ENCODE peak calls at places on chromosomes 3 and 15, in nine cellular contexts. Z is fibroblast of lung, F is astrocyte of the cerebellum, C is cardiac fibroblast, A is GM06990, M is AG09309, X is vagina, Y is tibial artery, D is keratinocyte. Q is an unnamed sample.

GRCh38 chr3:9600597-9600996 is 47.0 kb upstream of the LHFPL4 start:
- DNase-seq in Z (peak), C (no peak), M (no peak), Y (no peak), A (no peak), F (no peak), X (no peak), D (no peak), Q (no peak)

GRCh38 chr3:14439501-14440167 is 37.2 kb downstream of the SLC6A6 start:
- DNase-seq in F (peak), C (peak), A (no peak), Z (peak), D (no peak), Y (peak), M (no peak), X (no peak), Q (no peak)

GRCh38 chr3:111735912-111736311 is 123.2 kb upstream of the PHLDB2 start:
- DNase-seq in Y (no peak), D (no peak), Z (peak), M (no peak), C (no peak), X (no peak), F (no peak), A (no peak), Q (no peak)

GRCh38 chr3:126135398-126136076 is 44.8 kb downstream of the ALDH1L1 start:
- DNase-seq in M (no peak), Z (no peak), D (no peak), X (peak), Y (peak), A (no peak), C (no peak), F (no peak), Q (no peak)

GRCh38 chr3:11845661-11846060 is 1.0 kb downstream of the TAMM41 start:
- DNase-seq in Y (no peak), M (no peak), D (no peak), Z (no peak), C (no peak), X (no peak), F (no peak), A (no peak), Q (no peak)

GRCh38 chr3:123374016-123374415 is 74.9 kb downstream of the ADCY5 start:
- DNase-seq in Y (peak), A (no peak), Z (no peak), F (no peak), D (no peak), X (no peak), C (no peak), M (no peak), Q (no peak)

GRCh38 chr15:99537344-99537743 is 28.4 kb upstream of the MEF2A start:
- DNase-seq in Y (no peak), F (no peak), Z (peak), D (no peak), A (no peak), M (no peak), X (no peak), C (peak), Q (no peak)

GRCh38 chr15:70269991-70270751 is 172.5 kb upstream of the TLE3 start:
- DNase-seq in F (no peak), A (no peak), X (no peak), M (no peak), C (peak), D (no peak), Z (no peak), Y (no peak), Q (no peak)

GRCh38 chr3:4493931-4494806 is 1.0 kb downstream of the ITPR1 start:
- DNase-seq in C (peak), A (no peak), F (no peak), X (no peak), Z (peak), D (no peak), Y (no peak), M (no peak), Q (no peak)

GRCh38 chr3:134336587-134336986 is 37.7 kb downstream of the AMOTL2 start:
- DNase-seq in Y (peak), F (no peak), D (no peak), A (no peak), C (peak), M (peak), X (no peak), Z (peak), Q (no peak)

GRCh38 chr15:86634146-86634545 is 554.5 kb downstream of the AGBL1 start:
- DNase-seq in F (no peak), Z (no peak), M (no peak), Y (no peak), D (no peak), C (no peak), X (no peak), A (no peak), Q (no peak)

GRCh38 chr3:143763568-143764162 is 84.6 kb downstream of the SLC9A9 start:
- DNase-seq in Z (peak), X (no peak), C (peak), F (no peak), D (no peak), A (no peak), M (no peak), Y (no peak), Q (no peak)

GRCh38 chr15:69161878-69162213 is 1.4 kb downstream of the GLCE start:
- DNase-seq in F (no peak), Z (no peak), Y (no peak), M (no peak), X (no peak), A (no peak), C (no peak), D (no peak), Q (no peak)

GRCh38 chr15:27767918-27768640 is 331.0 kb downstream of the OCA2 start:
- DNase-seq in F (no peak), X (no peak), A (no peak), Z (no peak), Y (no peak), M (no peak), C (no peak), D (no peak), Q (no peak)

GRCh38 chr3:48695113-48695753 is 9.5 kb upstream of the NCKIPSD start:
- DNase-seq in C (peak), M (no peak), Z (peak), A (no peak), X (no peak), F (no peak), D (no peak), Y (peak), Q (no peak)

GRCh38 chr15:60551781-60552161 is 72.8 kb upstream of the ICE2 start:
- DNase-seq in C (no peak), Y (no peak), F (no peak), A (no peak), M (no peak), X (no peak), D (no peak), Z (no peak), Q (no peak)

GRCh38 chr3:166688665-166689064 is 691.4 kb downstream of the ZBBX start:
- DNase-seq in Y (no peak), Z (peak), D (no peak), C (no peak), A (no peak), F (no peak), M (no peak), X (no peak), Q (no peak)

GRCh38 chr3:11240496-11240895 is 31.7 kb upstream of the ATG7 start:
- DNase-seq in F (no peak), M (no peak), C (no peak), Y (no peak), Z (peak), D (no peak), X (no peak), A (no peak), Q (no peak)

GRCh38 chr3:38247366-38248035 is 18.1 kb upstream of the SLC22A13 start:
- DNase-seq in Y (no peak), Z (peak), C (peak), M (peak), A (no peak), F (peak), X (no peak), D (peak), Q (peak)

GRCh38 chr3:176814252-176814651 is 383.0 kb downstream of the TBL1XR1 start:
- DNase-seq in A (peak), D (no peak), C (peak), M (no peak), Y (no peak), Z (peak), X (no peak), F (peak), Q (no peak)

GRCh38 chr15:99145778-99146177 is 40.9 kb downstream of the SYNM start:
- DNase-seq in D (no peak), M (no peak), Z (no peak), C (no peak), F (no peak), A (no peak), Y (no peak), X (no peak), Q (no peak)

GRCh38 chr3:177770821-177771220 is 573.5 kb upstream of the TBL1XR1 start:
- DNase-seq in A (no peak), C (peak), F (peak), Z (peak), Y (no peak), M (no peak), D (no peak), X (no peak), Q (no peak)

GRCh38 chr15:73368301-73369072 is at the start of gene HCN4:
- DNase-seq in Y (no peak), M (no peak), F (no peak), D (no peak), C (no peak), A (no peak), Z (no peak), X (no peak), Q (no peak)

DNA sequence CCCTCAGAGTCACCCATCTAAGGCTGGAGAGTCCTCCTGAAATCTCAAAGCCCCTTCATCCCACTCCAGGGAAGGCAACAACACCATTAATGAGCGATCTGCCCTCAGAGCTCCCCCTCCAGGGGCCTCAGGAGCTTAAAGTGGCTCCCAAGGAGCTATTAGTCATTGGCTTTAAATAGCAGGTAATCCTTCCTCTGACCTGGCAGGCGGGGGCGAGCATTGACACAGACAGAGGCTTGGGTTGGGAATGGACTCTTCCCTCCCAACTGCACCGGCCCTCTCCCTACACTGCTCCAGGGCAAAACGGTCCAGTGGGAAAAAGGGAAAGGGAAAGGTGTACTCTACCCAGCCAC is 1.4 kb downstream of the MFGE8 start:
- DNase-seq in M (no peak), F (no peak), A (no peak), Y (peak), C (peak), D (no peak), X (no peak), Z (peak), Q (no peak)
- TF ChIP-seq CTCF in M (no peak), F (no peak), A (no peak), Y (no peak), C (no peak), D (peak), X (no peak), Z (no peak), Q (no peak)

GRCh38 chr15:71680079-71680461 is 130.3 kb upstream of the NR2E3 start:
- DNase-seq in Z (no peak), D (no peak), X (peak), M (no peak), C (no peak), Y (no peak), F (no peak), A (no peak), Q (no peak)
- H3K4me3 ChIP-seq in Z (no peak), D (no peak), X (no peak), M (no peak), C (no peak), Y (no peak), F (no peak), A (no peak), Q (no peak)

DNA sequence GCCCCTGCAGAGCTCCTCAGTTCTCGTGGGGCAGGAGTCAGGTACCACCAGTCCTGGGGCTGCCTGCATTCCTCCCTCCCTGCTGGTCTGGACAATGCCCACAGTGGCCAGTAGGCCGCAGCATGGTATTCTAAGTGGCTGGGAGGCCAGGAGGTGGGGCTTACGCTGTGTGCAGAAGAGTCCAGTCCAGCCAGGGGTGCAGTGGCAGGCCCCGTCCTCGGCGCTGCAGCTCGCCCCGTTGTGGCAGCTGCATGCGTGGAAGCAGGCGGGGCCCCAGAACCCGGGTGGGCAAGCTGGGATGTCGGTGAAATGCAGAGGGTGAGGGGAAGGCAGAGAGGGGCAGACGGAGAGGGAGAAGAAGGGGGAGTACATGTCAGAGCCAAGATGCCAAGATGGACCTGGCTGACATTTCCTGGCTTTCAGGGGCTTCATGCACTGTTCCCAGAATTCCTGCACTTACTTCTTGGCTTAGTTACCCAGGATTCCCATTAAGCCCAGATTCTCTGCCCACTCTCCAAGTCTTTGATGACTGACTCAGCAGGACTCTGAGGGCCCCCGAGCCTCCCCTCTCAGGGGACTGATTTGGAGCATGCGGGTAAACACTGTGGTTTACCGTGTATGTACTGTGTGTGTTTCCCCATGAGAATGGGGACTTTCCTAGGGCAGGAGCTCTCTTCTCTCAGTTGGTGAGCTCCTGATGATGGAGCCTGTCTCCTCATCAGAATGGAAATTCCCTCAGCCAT is 47.5 kb downstream of the RAB11A start:
- DNase-seq in F (peak), Y (peak), D (no peak), M (peak), A (peak), C (peak), Z (peak), X (no peak), Q (peak)
- TF ChIP-seq CTCF in F (peak), Y (peak), D (peak), M (peak), A (peak), C (peak), Z (peak), X (peak), Q (peak)

DNA sequence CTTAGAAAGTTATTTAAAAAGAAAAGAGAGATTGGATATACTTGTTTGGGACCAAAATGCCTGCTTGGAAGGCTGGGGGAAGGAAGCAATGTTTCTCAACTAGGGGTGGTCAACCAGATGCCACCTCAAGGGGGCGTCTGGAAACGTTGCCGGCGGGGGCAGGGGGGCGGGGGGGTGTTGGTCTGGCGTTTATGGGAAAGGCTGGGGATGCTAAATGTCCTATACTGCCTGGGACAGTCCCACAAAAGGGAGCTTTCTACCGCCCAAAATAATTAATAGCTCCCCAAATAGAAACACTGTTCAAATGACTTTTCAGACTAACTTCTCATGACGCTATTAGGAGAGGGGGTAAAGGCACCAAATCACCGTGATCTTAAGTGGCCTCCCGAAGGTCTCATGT is 2.2 kb downstream of the POLG start:
- DNase-seq in Y (peak), D (no peak), F (no peak), M (no peak), Z (peak), A (no peak), X (no peak), C (peak), Q (no peak)
- H3K4me3 ChIP-seq in Y (peak), D (peak), F (no peak), M (no peak), Z (no peak), A (no peak), X (no peak), C (no peak), Q (peak)

GRCh38 chr3:128950223-128950938 is 43.5 kb downstream of the CFAP92 start:
- DNase-seq in F (no peak), C (peak), D (no peak), A (no peak), Z (peak), M (peak), Y (no peak), X (no peak), Q (no peak)
- TF ChIP-seq CTCF in F (peak), C (peak), D (peak), A (peak), Z (peak), M (peak), Y (no peak), X (no peak), Q (peak)

DNA sequence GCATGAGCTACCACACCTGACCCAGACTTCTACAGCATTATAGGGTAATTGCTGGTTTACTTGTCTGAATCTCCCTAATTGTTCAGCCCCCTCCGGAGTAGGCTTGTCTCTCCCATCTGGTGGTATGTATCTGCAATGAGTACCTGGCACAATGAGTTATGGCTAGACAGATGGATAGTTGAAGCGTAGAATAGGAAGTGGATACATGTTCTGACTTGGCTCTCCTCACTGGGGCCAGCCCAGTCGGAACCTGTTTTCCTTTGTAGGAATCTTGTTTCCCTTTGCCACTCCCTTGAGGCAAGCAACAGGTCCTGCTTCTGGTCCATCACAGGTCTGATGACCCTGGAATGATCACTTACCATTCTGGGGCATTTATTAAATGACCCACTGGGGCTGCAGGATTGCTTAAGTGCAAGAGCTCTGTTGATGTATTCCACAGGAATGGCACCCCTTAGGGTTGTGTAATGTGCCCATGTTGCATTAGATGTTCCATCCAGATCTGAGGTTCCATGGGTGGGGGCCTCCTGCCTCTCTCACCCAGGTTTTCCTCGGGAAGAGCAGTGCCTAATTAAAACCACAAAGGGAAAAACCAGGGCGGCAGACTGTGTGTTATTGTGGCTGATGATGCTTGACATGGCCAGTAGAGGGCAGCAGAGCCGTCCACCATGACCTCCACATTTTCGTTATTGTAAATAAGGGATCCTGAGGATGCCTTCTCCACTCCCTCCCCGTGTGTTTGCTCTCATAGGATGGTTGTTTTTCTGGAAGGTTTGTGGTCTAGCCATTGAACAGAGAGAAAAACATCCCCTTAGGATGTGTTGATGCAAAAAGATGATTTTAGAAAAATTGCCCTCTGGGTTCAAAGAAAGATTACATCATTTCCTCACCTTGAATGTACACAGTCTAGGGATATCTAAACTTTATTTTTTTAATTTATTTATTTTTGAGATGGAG is 58.0 kb downstream of the CMTM8 start:
- DNase-seq in M (peak), Y (peak), D (peak), X (no peak), F (peak), A (peak), C (peak), Z (peak), Q (no peak)
- H3K4me3 ChIP-seq in M (no peak), Y (no peak), D (peak), X (no peak), F (no peak), A (no peak), C (no peak), Z (no peak), Q (no peak)

DNA sequence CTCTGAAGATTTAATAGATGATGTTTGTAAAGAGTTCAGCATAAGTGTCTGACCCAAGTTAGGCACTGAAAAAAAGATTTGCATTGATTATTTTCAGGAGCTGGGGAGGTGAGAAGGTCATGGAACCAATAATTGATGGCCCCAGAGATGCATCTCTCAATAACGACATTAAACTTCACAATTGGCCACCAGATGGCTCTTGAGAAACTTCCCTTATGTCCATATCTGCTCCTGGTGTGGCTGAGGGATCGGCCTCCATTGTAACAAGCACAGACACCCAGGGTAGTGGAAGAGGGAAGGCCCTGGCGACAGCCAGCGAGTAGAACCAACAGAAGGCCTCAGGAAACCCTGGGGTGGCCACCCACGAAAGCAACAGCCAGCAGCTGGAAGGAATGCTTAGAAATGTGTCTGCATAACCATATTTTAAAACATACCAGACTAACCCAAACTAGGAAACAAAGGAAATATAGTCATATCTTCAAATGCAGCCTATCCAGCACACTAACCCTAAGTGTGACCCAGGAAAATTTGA is 536.7 kb downstream of the SOX2 start:
- DNase-seq in F (no peak), M (no peak), A (no peak), Y (no peak), C (no peak), X (no peak), D (no peak), Z (no peak), Q (no peak)
- TF ChIP-seq CTCF in F (peak), M (no peak), A (peak), Y (no peak), C (no peak), X (no peak), D (peak), Z (no peak), Q (peak)

GRCh38 chr3:174322789-174323188 is 536.3 kb upstream of the NAALADL2 start:
- DNase-seq in A (no peak), M (no peak), Z (no peak), F (no peak), C (no peak), D (no peak), Y (no peak), X (no peak), Q (no peak)
- H3K4me3 ChIP-seq in A (no peak), M (no peak), Z (no peak), F (no peak), C (no peak), D (no peak), Y (no peak), X (no peak), Q (no peak)

Q was measured in AG04449.